ENCODE peak calls at places on chromosomes 13 and 19, in nine cellular contexts. G is astrocyte, A is neural progenitor cell, L is astrocyte of the cerebellum, Z is AG04450, U is activated B cell treated with CpG ODN at 0.5 μM for 24 hours, Q is GM12864, D is WTC11, K is nephron progenitor cell. S is an unnamed sample.

GRCh38 chr13:114213980-114214379 is 20.7 kb upstream of the CDC16 start:
- DNase-seq in G (no peak), A (no peak), L (no peak), Z (no peak), U (no peak), Q (no peak), D (no peak), K (no peak), S (no peak)

GRCh38 chr19:5947435-5947834 is 30.5 kb downstream of the RANBP3 start:
- DNase-seq in G (peak), A (no peak), L (no peak), Z (no peak), U (no peak), Q (no peak), D (no peak), K (no peak), S (no peak)

GRCh38 chr19:36547001-36547732 is 19.1 kb upstream of the ZNF260 start:
- DNase-seq in G (peak), A (no peak), L (no peak), Z (no peak), U (no peak), Q (no peak), D (no peak), K (no peak), S (no peak)

GRCh38 chr13:38349386-38350113 is at the start of gene UFM1:
- DNase-seq in G (peak), A (peak), L (peak), Z (peak), U (peak), Q (peak), D (peak), K (peak), S (peak)

GRCh38 chr19:33390908-33391630 is 17.6 kb downstream of the CEBPG start:
- DNase-seq in G (no peak), A (no peak), L (no peak), Z (no peak), U (no peak), Q (no peak), D (no peak), K (no peak), S (no peak)

GRCh38 chr19:18770663-18771327 is 20.3 kb downstream of the COMP start:
- DNase-seq in G (no peak), A (no peak), L (no peak), Z (no peak), U (no peak), Q (no peak), D (no peak), K (no peak), S (no peak)

GRCh38 chr19:50636317-50637085 is 3.2 kb downstream of the SYT3 start:
- DNase-seq in G (no peak), A (no peak), L (no peak), Z (no peak), U (no peak), Q (no peak), D (no peak), K (no peak), S (no peak)

GRCh38 chr13:96898855-96899254 is 95.4 kb downstream of the OXGR1 start:
- DNase-seq in G (no peak), A (peak), L (no peak), Z (no peak), U (no peak), Q (no peak), D (no peak), K (no peak), S (no peak)

GRCh38 chr13:97491452-97491851 is 57.5 kb downstream of the RAP2A start:
- DNase-seq in G (no peak), A (no peak), L (no peak), Z (no peak), U (no peak), Q (no peak), D (no peak), K (no peak), S (no peak)

GRCh38 chr13:88459335-88459734 is 788.2 kb downstream of the SLITRK5 start:
- DNase-seq in G (no peak), A (no peak), L (no peak), Z (no peak), U (no peak), Q (no peak), D (no peak), K (no peak), S (no peak)

GRCh38 chr19:6744381-6745288 is 5.2 kb downstream of the TRIP10 start:
- DNase-seq in G (peak), A (peak), L (peak), Z (peak), U (no peak), Q (no peak), D (no peak), K (no peak), S (peak)

GRCh38 chr13:88031980-88032562 is 360.9 kb downstream of the SLITRK5 start:
- DNase-seq in G (peak), A (no peak), L (peak), Z (no peak), U (no peak), Q (no peak), D (no peak), K (no peak), S (no peak)

GRCh38 chr13:67416047-67416925 is 186.2 kb upstream of the PCDH9 start:
- DNase-seq in G (peak), A (peak), L (no peak), Z (peak), U (no peak), Q (no peak), D (peak), K (peak), S (peak)

GRCh38 chr13:41678320-41678719 is 221.0 kb downstream of the RGCC start:
- DNase-seq in G (peak), A (no peak), L (no peak), Z (no peak), U (no peak), Q (no peak), D (no peak), K (no peak), S (no peak)

GRCh38 chr19:17616961-17617806 is 61.7 kb downstream of the COLGALT1 start:
- DNase-seq in G (peak), A (peak), L (no peak), Z (no peak), U (no peak), Q (no peak), D (peak), K (peak), S (peak)

GRCh38 chr13:66152596-66152995 is 1077.5 kb downstream of the PCDH9 start:
- DNase-seq in G (no peak), A (no peak), L (no peak), Z (no peak), U (no peak), Q (no peak), D (no peak), K (no peak), S (no peak)

GRCh38 chr13:21106089-21106488 is 44.7 kb upstream of the LATS2 start:
- DNase-seq in G (peak), A (no peak), L (peak), Z (peak), U (no peak), Q (no peak), D (no peak), K (no peak), S (no peak)

GRCh38 chr19:18590273-18591272 is 2.0 kb downstream of the REX1BD start:
- DNase-seq in G (peak), A (peak), L (peak), Z (no peak), U (no peak), Q (no peak), D (peak), K (peak), S (no peak)

GRCh38 chr19:42295831-42296525 is 6.0 kb upstream of the PRR19 start:
- DNase-seq in G (no peak), A (peak), L (no peak), Z (no peak), U (peak), Q (no peak), D (peak), K (peak), S (peak)

GRCh38 chr19:13847900-13848677 is 28.8 kb upstream of the NANOS3 start:
- DNase-seq in G (no peak), A (no peak), L (no peak), Z (no peak), U (no peak), Q (no peak), D (no peak), K (no peak), S (no peak)

GRCh38 chr13:61255035-61255796 is 160.4 kb downstream of the PCDH20 start:
- DNase-seq in G (no peak), A (peak), L (no peak), Z (no peak), U (no peak), Q (no peak), D (peak), K (peak), S (no peak)

GRCh38 chr13:39602277-39602613 is 748 bp downstream of the LHFPL6 start:
- DNase-seq in G (no peak), A (no peak), L (no peak), Z (no peak), U (no peak), Q (no peak), D (no peak), K (no peak), S (no peak)

GRCh38 chr13:66714795-66715194 is 515.3 kb downstream of the PCDH9 start:
- DNase-seq in G (no peak), A (no peak), L (no peak), Z (no peak), U (no peak), Q (no peak), D (no peak), K (no peak), S (no peak)

GRCh38 chr19:15248648-15249559 is 16.7 kb upstream of the EPHX3 start:
- DNase-seq in G (peak), A (no peak), L (peak), Z (peak), U (no peak), Q (no peak), D (no peak), K (no peak), S (peak)

GRCh38 chr13:78659450-78660110 is 625 bp upstream of the OBI1 start:
- DNase-seq in G (no peak), A (no peak), L (no peak), Z (no peak), U (no peak), Q (no peak), D (no peak), K (no peak), S (no peak)

GRCh38 chr13:27918041-27918917 is 1.5 kb upstream of the PDX1 start:
- DNase-seq in G (no peak), A (peak), L (no peak), Z (no peak), U (no peak), Q (no peak), D (peak), K (peak), S (no peak)

GRCh38 chr13:27622102-27622820 is 569 bp downstream of the POLR1D start:
- DNase-seq in G (peak), A (no peak), L (no peak), Z (no peak), U (no peak), Q (no peak), D (no peak), K (no peak), S (no peak)

GRCh38 chr13:44273991-44274810 is 99.4 kb upstream of the SERP2 start:
- DNase-seq in G (no peak), A (no peak), L (no peak), Z (peak), U (no peak), Q (peak), D (no peak), K (no peak), S (peak)

GRCh38 chr19:56727731-56728130 is 56.2 kb upstream of the ZNF835 start:
- DNase-seq in G (no peak), A (no peak), L (no peak), Z (no peak), U (no peak), Q (no peak), D (no peak), K (no peak), S (no peak)

GRCh38 chr13:86572115-86572514 is 772.9 kb upstream of the SLITRK6 start:
- DNase-seq in G (peak), A (no peak), L (peak), Z (peak), U (no peak), Q (no peak), D (no peak), K (no peak), S (no peak)

GRCh38 chr13:69591437-69591836 is 516.2 kb upstream of the ATXN8OS start:
- DNase-seq in G (no peak), A (no peak), L (no peak), Z (no peak), U (no peak), Q (no peak), D (no peak), K (no peak), S (no peak)

GRCh38 chr13:69580255-69580654 is 527.4 kb upstream of the ATXN8OS start:
- DNase-seq in G (no peak), A (no peak), L (no peak), Z (no peak), U (no peak), Q (no peak), D (no peak), K (no peak), S (no peak)

GRCh38 chr13:69589531-69589930 is 518.1 kb upstream of the ATXN8OS start:
- DNase-seq in G (no peak), A (no peak), L (no peak), Z (no peak), U (no peak), Q (no peak), D (no peak), K (no peak), S (no peak)

GRCh38 chr13:69585656-69586055 is 522.0 kb upstream of the ATXN8OS start:
- DNase-seq in G (no peak), A (no peak), L (no peak), Z (no peak), U (no peak), Q (no peak), D (no peak), K (no peak), S (no peak)
- TF ChIP-seq CTCF in G (no peak), A (peak), L (no peak), Z (no peak), U (no peak), Q (no peak), D (no peak), K (no peak), S (no peak)

GRCh38 chr13:91950803-91951202 is 552.4 kb downstream of the GPC5 start:
- DNase-seq in G (no peak), A (no peak), L (no peak), Z (no peak), U (no peak), Q (no peak), D (no peak), K (no peak), S (no peak)

GRCh38 chr13:91960947-91961346 is 562.5 kb downstream of the GPC5 start:
- DNase-seq in G (no peak), A (no peak), L (no peak), Z (no peak), U (no peak), Q (no peak), D (no peak), K (no peak), S (no peak)

DNA sequence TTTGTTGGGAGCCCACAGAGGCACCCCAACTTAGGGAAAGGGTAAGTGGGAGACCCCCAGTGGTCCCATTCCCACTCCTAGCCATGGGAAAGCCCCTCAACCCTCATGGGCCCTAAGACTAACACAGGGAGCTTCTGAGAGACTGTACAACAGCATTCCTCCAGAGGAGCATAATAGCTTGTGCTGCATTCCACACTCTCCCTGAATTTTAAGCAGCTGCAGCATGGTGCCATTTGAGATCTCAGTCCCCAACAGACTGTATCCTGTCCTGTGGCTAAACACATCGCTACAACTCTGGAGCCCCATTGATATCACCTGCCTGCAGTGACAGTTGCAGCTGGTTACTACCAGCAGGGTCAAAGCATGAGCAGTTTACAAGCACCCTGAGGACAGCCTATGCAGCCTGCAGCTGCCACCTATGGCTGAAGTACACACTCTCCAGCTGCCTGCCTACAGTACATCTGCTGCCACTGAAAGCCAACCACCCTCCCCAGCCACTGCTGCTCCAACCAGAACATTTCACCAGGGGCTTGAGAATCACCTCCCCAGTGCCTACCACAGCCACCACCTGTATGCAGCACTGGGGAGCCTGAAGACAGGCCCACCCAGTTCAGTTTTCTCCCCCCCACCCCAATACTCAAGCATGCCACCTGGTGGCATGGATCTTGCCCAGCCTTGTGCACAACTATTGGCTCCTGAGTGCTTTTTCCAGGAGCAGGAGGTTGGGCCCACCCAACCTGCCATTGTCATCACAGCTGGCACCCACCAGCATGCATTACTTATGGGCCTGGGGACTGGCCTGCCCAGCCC is 557.3 kb downstream of the GPC5 start:
- DNase-seq in G (no peak), A (peak), L (no peak), Z (no peak), U (no peak), Q (no peak), D (peak), K (no peak), S (no peak)
- TF ChIP-seq CTCF in G (no peak), A (no peak), L (no peak), Z (no peak), U (no peak), Q (no peak), D (no peak), K (no peak), S (no peak)

GRCh38 chr13:85512421-85512820 is 286.8 kb downstream of the SLITRK6 start:
- DNase-seq in G (no peak), A (no peak), L (no peak), Z (no peak), U (no peak), Q (no peak), D (no peak), K (no peak), S (no peak)

GRCh38 chr13:85509512-85509911 is 289.7 kb downstream of the SLITRK6 start:
- DNase-seq in G (peak), A (no peak), L (no peak), Z (no peak), U (no peak), Q (no peak), D (no peak), K (no peak), S (no peak)

GRCh38 chr13:85503797-85504196 is 295.4 kb downstream of the SLITRK6 start:
- DNase-seq in G (peak), A (no peak), L (peak), Z (no peak), U (no peak), Q (no peak), D (no peak), K (no peak), S (no peak)

DNA sequence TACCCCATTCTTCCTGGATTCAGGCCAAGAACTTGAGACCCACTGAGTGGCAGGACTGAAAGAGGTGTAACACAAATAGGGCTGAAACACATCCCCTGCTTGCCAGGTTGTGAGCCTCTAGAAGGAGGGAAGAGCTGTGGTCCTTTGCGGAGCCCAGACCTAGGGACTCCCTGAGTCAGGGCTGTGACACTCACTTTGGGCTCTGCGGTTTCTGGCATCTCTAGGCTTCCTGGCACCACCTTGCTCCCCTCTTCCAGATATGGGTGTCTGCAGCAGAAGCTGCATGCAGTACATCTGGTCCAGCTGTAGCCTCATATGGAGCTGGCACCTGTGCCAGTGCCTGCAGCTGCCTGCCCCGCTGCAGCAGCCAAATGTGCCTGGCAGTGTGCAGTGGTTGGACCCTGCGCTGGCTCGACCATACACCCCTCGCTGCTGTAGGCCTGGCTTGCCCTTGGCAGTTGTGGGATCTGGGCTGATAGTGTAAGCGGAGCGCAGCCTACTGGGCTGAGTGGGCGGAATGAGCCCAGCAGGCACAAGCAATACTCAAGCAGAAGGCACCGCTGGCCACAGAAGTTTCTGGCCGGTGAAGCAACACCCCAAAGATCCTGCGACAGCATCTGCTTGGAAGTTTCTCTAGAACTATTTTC is 290.4 kb downstream of the SLITRK6 start:
- DNase-seq in G (peak), A (no peak), L (no peak), Z (no peak), U (no peak), Q (no peak), D (peak), K (no peak), S (no peak)
- TF ChIP-seq CTCF in G (no peak), A (no peak), L (no peak), Z (no peak), U (no peak), Q (no peak), D (no peak), K (no peak), S (no peak)

DNA sequence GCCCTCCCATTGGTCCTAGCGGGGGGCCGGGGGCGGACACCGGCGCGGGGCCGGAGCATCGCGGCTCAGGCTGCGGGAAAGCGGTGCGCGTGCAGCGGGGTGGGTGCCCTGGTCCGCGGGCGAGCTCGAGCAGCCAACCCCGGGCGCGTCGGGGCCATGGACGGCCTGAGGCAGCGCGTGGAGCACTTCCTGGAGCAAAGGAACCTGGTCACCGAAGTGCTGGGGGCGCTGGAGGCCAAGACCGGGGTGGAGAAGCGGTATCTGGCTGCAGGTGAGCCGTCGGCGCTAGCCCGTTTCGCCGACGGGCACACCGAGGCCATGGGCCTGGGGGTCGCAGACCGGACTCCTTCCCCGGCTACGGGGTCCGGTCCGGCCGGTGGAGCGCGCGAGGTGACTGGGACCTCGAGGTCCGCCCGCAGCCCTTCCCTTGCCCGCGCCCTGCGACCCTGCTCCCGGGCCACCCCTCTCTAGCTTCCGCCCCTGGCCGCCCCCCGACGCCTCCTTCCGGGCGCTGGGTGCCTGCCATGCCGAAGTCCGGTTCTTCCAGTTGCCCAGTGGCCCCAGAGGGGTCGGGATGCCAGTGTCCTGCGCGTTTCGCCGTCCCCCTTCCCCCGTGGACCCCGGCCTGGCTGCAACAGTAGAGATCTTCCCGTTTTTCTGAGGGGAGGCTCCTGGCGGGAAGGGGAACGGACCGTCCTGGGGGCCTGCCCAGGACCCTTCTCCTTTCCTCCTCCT is at the start of gene REEP6:
- DNase-seq in G (no peak), A (no peak), L (no peak), Z (no peak), U (no peak), Q (no peak), D (no peak), K (no peak), S (no peak)
- TF ChIP-seq CTCF in G (no peak), A (no peak), L (no peak), Z (no peak), U (no peak), Q (no peak), D (no peak), K (no peak), S (no peak)